ENCODE peak calls at places on chromosomes 4 and X, in seven cellular contexts. W is breast epithelium, Z is ovary, L is left ventricle myocardium inferior, E is Panc1, N is A673, H is mammary epithelial cell. A is an unnamed sample. For H3K36me3, the result is how much of the 10 kb centered on the place peaks cover.

GRCh38 chrX:38806054-38806389 is 4.8 kb downstream of the MID1IP1 start:
- DNase-seq in L (no peak), W (no peak), N (no peak), H (no peak), Z (no peak), E (peak), A (no peak)

GRCh38 chr4:157076578-157076947 is 613 bp downstream of the GLRB start:
- DNase-seq in L (no peak), N (peak), E (no peak), Z (no peak), H (no peak), W (no peak), A (no peak)

GRCh38 chr4:82780398-82781231 is 18.0 kb downstream of the SCD5 start:
- DNase-seq in W (peak), Z (peak), N (peak), E (no peak), L (peak), H (no peak), A (no peak)

GRCh38 chr4:59222231-59222630 is 1977.9 kb upstream of the ADGRL3 start:
- DNase-seq in E (no peak), L (no peak), N (no peak), H (no peak), W (no peak), Z (no peak), A (no peak)

GRCh38 chrX:118216086-118216485 is 99.5 kb upstream of the KLHL13 start:
- DNase-seq in L (no peak), E (no peak), Z (no peak), W (no peak), N (peak), H (no peak), A (no peak)

GRCh38 chr4:82381235-82381634 is 7.4 kb upstream of the HNRNPD start:
- DNase-seq in H (no peak), E (no peak), W (no peak), L (no peak), Z (no peak), N (no peak), A (no peak)

GRCh38 chr4:153114771-153115321 is 89.4 kb upstream of the TRIM2 start:
- DNase-seq in W (no peak), H (peak), L (no peak), E (peak), N (no peak), Z (no peak), A (no peak)

GRCh38 chr4:23934915-23935314 is 45.1 kb upstream of the PPARGC1A start:
- DNase-seq in Z (peak), H (peak), W (peak), L (peak), N (no peak), E (no peak), A (peak)

GRCh38 chr4:147480891-147481576 is at the start of gene EDNRA:
- DNase-seq in H (no peak), Z (peak), E (no peak), L (peak), N (peak), W (no peak), A (no peak)

GRCh38 chr4:181971411-181971810 is 271.8 kb upstream of the TENM3 start:
- DNase-seq in N (no peak), W (no peak), H (peak), Z (no peak), E (no peak), L (no peak), A (no peak)

GRCh38 chrX:45699158-45699557 is 498.5 kb upstream of the DIPK2B start:
- DNase-seq in W (no peak), L (no peak), Z (no peak), N (no peak), H (no peak), E (no peak), A (no peak)

GRCh38 chrX:2262679-2263055 is 238.1 kb downstream of the DHRSX start:
- DNase-seq in N (no peak), E (no peak), Z (no peak), W (no peak), H (no peak), L (no peak), A (no peak)

GRCh38 chrX:25206761-25207160 is 191.0 kb upstream of the ARX start:
- DNase-seq in E (no peak), N (peak), W (no peak), L (no peak), H (peak), Z (no peak), A (peak)

GRCh38 chr4:150541681-150542080 is 40.3 kb upstream of the MAB21L2 start:
- DNase-seq in Z (no peak), W (no peak), L (no peak), E (no peak), H (no peak), N (no peak), A (no peak)

GRCh38 chr4:150546286-150546685 is 35.7 kb upstream of the MAB21L2 start:
- DNase-seq in N (peak), W (no peak), E (no peak), L (no peak), Z (no peak), H (no peak), A (no peak)

GRCh38 chr4:150543042-150543441 is 38.9 kb upstream of the MAB21L2 start:
- DNase-seq in L (no peak), N (no peak), W (no peak), H (no peak), E (no peak), Z (no peak), A (no peak)

GRCh38 chr4:150547154-150547838 is 34.7 kb upstream of the MAB21L2 start:
- DNase-seq in N (peak), Z (no peak), H (no peak), L (no peak), W (no peak), E (no peak), A (no peak)
- H3K4me3 ChIP-seq in N (peak), Z (no peak), H (no peak), L (no peak), W (no peak), E (no peak), A (no peak)

DNA sequence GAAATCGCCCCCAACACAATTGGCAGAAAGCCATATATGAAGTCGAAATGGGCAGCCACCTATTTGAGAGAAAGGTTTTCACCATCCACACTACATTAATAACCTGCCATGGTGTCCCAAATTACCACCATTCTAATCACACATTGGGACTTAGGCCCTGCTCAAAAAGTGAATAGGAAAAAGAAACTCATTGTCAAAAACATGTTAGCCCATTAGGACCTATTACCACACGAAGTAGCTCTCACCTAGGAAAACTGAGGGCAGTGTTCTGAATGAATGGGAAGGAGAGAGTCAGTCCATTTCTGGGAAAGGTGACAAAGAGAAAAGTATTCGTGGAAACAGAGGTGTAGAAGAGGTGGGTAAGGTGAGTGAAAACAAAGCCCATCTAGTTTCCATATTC is 60.8 kb downstream of the GPC3 start:
- DNase-seq in N (no peak), W (no peak), H (no peak), L (no peak), E (no peak), Z (no peak), A (no peak)
- TF ChIP-seq CTCF in N (no peak), W (no peak), H (no peak), L (no peak), E (no peak), Z (no peak), A (no peak)

GRCh38 chr4:184400891-184401290 is 73.5 kb downstream of the IRF2 start:
- DNase-seq in L (no peak), E (no peak), Z (no peak), W (no peak), H (peak), N (no peak), A (no peak)
- H3K36me3 ChIP-seq in L (half or more), E (under half), Z (under half), W (under half), H (under half), N (under half), A (under half)

GRCh38 chrX:12999422-12999821 is 24.5 kb downstream of the TMSB4X start:
- DNase-seq in E (no peak), N (peak), L (no peak), W (no peak), H (no peak), Z (no peak), A (no peak)
- H3K4me3 ChIP-seq in E (no peak), N (no peak), L (no peak), W (peak), H (no peak), Z (no peak), A (no peak)

DNA sequence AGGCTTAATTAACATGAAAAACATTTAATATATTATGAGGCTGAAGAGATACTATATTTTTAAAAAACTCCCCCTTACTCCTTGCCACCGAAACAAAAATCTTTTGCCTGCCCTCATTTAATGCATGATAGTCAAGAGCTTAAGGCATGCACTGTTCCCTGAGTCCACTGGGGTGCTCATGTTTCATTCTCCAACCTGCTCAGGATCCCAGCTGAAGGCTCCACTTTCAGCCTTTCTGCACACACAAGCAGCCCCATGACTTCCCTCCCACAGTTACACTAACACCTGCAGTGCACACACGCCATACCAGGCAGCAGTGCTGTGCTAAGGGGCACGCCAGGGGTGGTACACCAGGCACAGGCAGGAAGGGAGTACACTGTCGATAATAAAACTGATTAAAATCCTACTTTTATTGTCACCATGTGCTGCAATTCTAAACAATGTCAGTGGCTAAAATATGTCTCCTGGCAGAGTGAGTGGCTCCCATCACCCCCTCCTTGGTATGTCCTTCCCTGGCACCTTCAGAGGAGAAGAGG is 385.2 kb downstream of the BMPR1B start:
- DNase-seq in Z (no peak), E (no peak), H (no peak), N (no peak), W (no peak), L (no peak), A (no peak)
- TF ChIP-seq CTCF in Z (no peak), E (no peak), H (no peak), N (no peak), W (no peak), L (no peak), A (no peak)